ENCODE peak calls at places on chromosomes 13 and 19, in five cellular contexts. One of them, this sample, is unnamed.
A peak's percentile ranks its signal among the peaks of the same experiment; 100 is the strongest.

GRCh38 chr13:105991622-105992254 is 543.7 kb downstream of the EFNB2 start:
- DNase-seq in RWPE1: peak; percentile 90
- DNase-seq in dorsolateral prefrontal cortex: no peak
- DNase-seq in fibroblast of lung: peak; percentile 83
- DNase-seq in IMR-90: peak; percentile 80
- DNase-seq in this sample: no peak

GRCh38 chr13:52713894-52714293 is 25.7 kb downstream of the CNMD start:
- DNase-seq in fibroblast of lung: no peak
- DNase-seq in IMR-90: no peak
- DNase-seq in RWPE1: no peak
- DNase-seq in dorsolateral prefrontal cortex: no peak
- DNase-seq in this sample: no peak

GRCh38 chr13:32229443-32229842 is 85.7 kb downstream of the ZAR1L start:
- DNase-seq in RWPE1: no peak
- DNase-seq in fibroblast of lung: no peak
- DNase-seq in IMR-90: peak; percentile 28
- DNase-seq in dorsolateral prefrontal cortex: no peak
- DNase-seq in this sample: no peak

GRCh38 chr19:30556230-30556711 is 184.1 kb downstream of the ZNF536 start:
- DNase-seq in IMR-90: no peak
- DNase-seq in dorsolateral prefrontal cortex: no peak
- DNase-seq in RWPE1: no peak
- DNase-seq in fibroblast of lung: no peak
- DNase-seq in this sample: no peak

GRCh38 chr13:98517576-98518310 is 59.2 kb downstream of the STK24 start:
- DNase-seq in fibroblast of lung: no peak
- DNase-seq in IMR-90: no peak
- DNase-seq in RWPE1: no peak
- DNase-seq in dorsolateral prefrontal cortex: no peak
- DNase-seq in this sample: peak; percentile 67

GRCh38 chr13:25406377-25406776 is 34.6 kb downstream of the ATP8A2 start:
- DNase-seq in IMR-90: no peak
- DNase-seq in dorsolateral prefrontal cortex: no peak
- DNase-seq in fibroblast of lung: no peak
- DNase-seq in RWPE1: no peak
- DNase-seq in this sample: no peak

GRCh38 chr13:53266757-53267156 is 238.1 kb downstream of the OLFM4 start:
- DNase-seq in RWPE1: no peak
- DNase-seq in dorsolateral prefrontal cortex: no peak
- DNase-seq in fibroblast of lung: no peak
- DNase-seq in IMR-90: no peak
- DNase-seq in this sample: no peak

GRCh38 chr19:39277598-39277997 is 9.4 kb downstream of the IFNL2 start:
- DNase-seq in RWPE1: no peak
- DNase-seq in dorsolateral prefrontal cortex: no peak
- DNase-seq in fibroblast of lung: no peak
- DNase-seq in IMR-90: no peak
- DNase-seq in this sample: no peak

GRCh38 chr13:76708138-76708537 is 178.1 kb downstream of the KCTD12 start:
- DNase-seq in RWPE1: no peak
- DNase-seq in dorsolateral prefrontal cortex: peak; percentile 37
- DNase-seq in fibroblast of lung: peak; percentile 31
- DNase-seq in IMR-90: no peak
- DNase-seq in this sample: no peak

GRCh38 chr19:7540761-7541480 is 5.4 kb downstream of the PNPLA6 start:
- DNase-seq in dorsolateral prefrontal cortex: no peak
- DNase-seq in IMR-90: peak; percentile 65
- DNase-seq in RWPE1: peak; percentile 54
- DNase-seq in fibroblast of lung: no peak
- DNase-seq in this sample: peak; percentile 72

GRCh38 chr13:59691501-59692066 is 472.1 kb downstream of the DIAPH3 start:
- DNase-seq in RWPE1: no peak
- DNase-seq in dorsolateral prefrontal cortex: no peak
- DNase-seq in IMR-90: peak; percentile 56
- DNase-seq in fibroblast of lung: peak; percentile 65
- DNase-seq in this sample: no peak

GRCh38 chr13:108425056-108425455 is 155.5 kb downstream of the TNFSF13B start:
- DNase-seq in RWPE1: no peak
- DNase-seq in dorsolateral prefrontal cortex: no peak
- DNase-seq in fibroblast of lung: peak; percentile 2
- DNase-seq in IMR-90: no peak
- DNase-seq in this sample: no peak

GRCh38 chr19:16527971-16528521 is 14.2 kb downstream of the CHERP start:
- DNase-seq in fibroblast of lung: peak; percentile 29
- DNase-seq in IMR-90: no peak
- DNase-seq in dorsolateral prefrontal cortex: no peak
- DNase-seq in RWPE1: no peak
- DNase-seq in this sample: peak; percentile 62

GRCh38 chr19:6108721-6109633 is 1.3 kb downstream of the RFX2 start:
- DNase-seq in fibroblast of lung: peak; percentile 69
- DNase-seq in dorsolateral prefrontal cortex: no peak
- DNase-seq in RWPE1: peak; percentile 31
- DNase-seq in IMR-90: peak; percentile 66
- DNase-seq in this sample: peak; percentile 70

GRCh38 chr19:17846146-17846545 is 1.6 kb downstream of the JAK3 start:
- DNase-seq in fibroblast of lung: no peak
- DNase-seq in dorsolateral prefrontal cortex: no peak
- DNase-seq in IMR-90: no peak
- DNase-seq in RWPE1: no peak
- DNase-seq in this sample: peak; percentile 47

GRCh38 chr13:46039421-46040036 is 13.0 kb downstream of the ZC3H13 start:
- DNase-seq in RWPE1: no peak
- DNase-seq in fibroblast of lung: peak; percentile 86
- DNase-seq in dorsolateral prefrontal cortex: no peak
- DNase-seq in IMR-90: peak; percentile 83
- DNase-seq in this sample: no peak

GRCh38 chr13:113753171-113753570 is 5.9 kb upstream of the TMEM255B start:
- DNase-seq in IMR-90: no peak
- DNase-seq in dorsolateral prefrontal cortex: no peak
- DNase-seq in RWPE1: no peak
- DNase-seq in fibroblast of lung: no peak
- DNase-seq in this sample: no peak

GRCh38 chr19:36113895-36114762 is 546 bp downstream of the POLR2I start:
- DNase-seq in RWPE1: no peak
- DNase-seq in dorsolateral prefrontal cortex: no peak
- DNase-seq in fibroblast of lung: peak; percentile 33
- DNase-seq in IMR-90: peak; percentile 30
- DNase-seq in this sample: peak; percentile 43

GRCh38 chr19:3325451-3325850 is 40.9 kb upstream of the NFIC start:
- DNase-seq in IMR-90: no peak
- DNase-seq in dorsolateral prefrontal cortex: no peak
- DNase-seq in fibroblast of lung: no peak
- DNase-seq in RWPE1: no peak
- DNase-seq in this sample: no peak

GRCh38 chr19:4844348-4845179 is 13.1 kb upstream of the TICAM1 start:
- DNase-seq in IMR-90: peak; percentile 25
- DNase-seq in fibroblast of lung: peak; percentile 83
- DNase-seq in RWPE1: no peak
- DNase-seq in dorsolateral prefrontal cortex: no peak
- DNase-seq in this sample: no peak

GRCh38 chr13:99997702-99998219 is 16.2 kb downstream of the ZIC2 start:
- DNase-seq in RWPE1: no peak
- DNase-seq in fibroblast of lung: no peak
- DNase-seq in dorsolateral prefrontal cortex: no peak
- DNase-seq in IMR-90: no peak
- DNase-seq in this sample: no peak

GRCh38 chr13:51764184-51765141 is 39.5 kb downstream of the DHRS12 start:
- DNase-seq in dorsolateral prefrontal cortex: peak; percentile 67
- DNase-seq in fibroblast of lung: peak; percentile 92
- DNase-seq in RWPE1: no peak
- DNase-seq in IMR-90: peak; percentile 97
- DNase-seq in this sample: peak; percentile 85

GRCh38 chr13:48580886-48581285 is 48.0 kb upstream of the RCBTB2 start:
- DNase-seq in fibroblast of lung: no peak
- DNase-seq in IMR-90: no peak
- DNase-seq in dorsolateral prefrontal cortex: no peak
- DNase-seq in RWPE1: no peak
- DNase-seq in this sample: no peak

GRCh38 chr19:47726467-47726866 is 13.2 kb downstream of the EHD2 start:
- DNase-seq in RWPE1: no peak
- DNase-seq in IMR-90: peak; percentile 76
- DNase-seq in dorsolateral prefrontal cortex: no peak
- DNase-seq in fibroblast of lung: peak; percentile 87
- DNase-seq in this sample: no peak

GRCh38 chr19:21269813-21270212 is 59.4 kb downstream of the ZNF708 start:
- DNase-seq in RWPE1: no peak
- DNase-seq in IMR-90: no peak
- DNase-seq in dorsolateral prefrontal cortex: no peak
- DNase-seq in fibroblast of lung: no peak
- DNase-seq in this sample: no peak

GRCh38 chr19:21260164-21260847 is 68.9 kb downstream of the ZNF708 start:
- DNase-seq in dorsolateral prefrontal cortex: no peak
- DNase-seq in RWPE1: no peak
- DNase-seq in IMR-90: no peak
- DNase-seq in fibroblast of lung: no peak
- DNase-seq in this sample: no peak

GRCh38 chr19:21264416-21264815 is 64.8 kb downstream of the ZNF708 start:
- DNase-seq in dorsolateral prefrontal cortex: no peak
- DNase-seq in IMR-90: no peak
- DNase-seq in RWPE1: no peak
- DNase-seq in fibroblast of lung: no peak
- DNase-seq in this sample: no peak

GRCh38 chr19:21264891-21265290 is 64.3 kb downstream of the ZNF708 start:
- DNase-seq in dorsolateral prefrontal cortex: no peak
- DNase-seq in RWPE1: no peak
- DNase-seq in IMR-90: no peak
- DNase-seq in fibroblast of lung: no peak
- DNase-seq in this sample: no peak
- TF ChIP-seq CTCF in dorsolateral prefrontal cortex: no peak
- TF ChIP-seq CTCF in RWPE1: no peak
- TF ChIP-seq CTCF in IMR-90: no peak
- TF ChIP-seq CTCF in fibroblast of lung: no peak
- TF ChIP-seq CTCF in this sample: no peak

GRCh38 chr13:21152251-21152899 is 24.0 kb downstream of the SKA3 start:
- DNase-seq in dorsolateral prefrontal cortex: no peak
- DNase-seq in IMR-90: no peak
- DNase-seq in fibroblast of lung: no peak
- DNase-seq in RWPE1: no peak
- DNase-seq in this sample: no peak
- TF ChIP-seq CTCF in dorsolateral prefrontal cortex: no peak
- TF ChIP-seq CTCF in IMR-90: no peak
- TF ChIP-seq CTCF in fibroblast of lung: no peak
- TF ChIP-seq CTCF in RWPE1: no peak
- TF ChIP-seq CTCF in this sample: no peak

GRCh38 chr13:38135590-38135989 is 214.1 kb upstream of the UFM1 start:
- DNase-seq in RWPE1: no peak
- DNase-seq in IMR-90: no peak
- DNase-seq in fibroblast of lung: no peak
- DNase-seq in dorsolateral prefrontal cortex: no peak
- DNase-seq in this sample: no peak
- TF ChIP-seq CTCF in RWPE1: no peak
- TF ChIP-seq CTCF in IMR-90: no peak
- TF ChIP-seq CTCF in fibroblast of lung: no peak
- TF ChIP-seq CTCF in dorsolateral prefrontal cortex: no peak
- TF ChIP-seq CTCF in this sample: no peak

DNA sequence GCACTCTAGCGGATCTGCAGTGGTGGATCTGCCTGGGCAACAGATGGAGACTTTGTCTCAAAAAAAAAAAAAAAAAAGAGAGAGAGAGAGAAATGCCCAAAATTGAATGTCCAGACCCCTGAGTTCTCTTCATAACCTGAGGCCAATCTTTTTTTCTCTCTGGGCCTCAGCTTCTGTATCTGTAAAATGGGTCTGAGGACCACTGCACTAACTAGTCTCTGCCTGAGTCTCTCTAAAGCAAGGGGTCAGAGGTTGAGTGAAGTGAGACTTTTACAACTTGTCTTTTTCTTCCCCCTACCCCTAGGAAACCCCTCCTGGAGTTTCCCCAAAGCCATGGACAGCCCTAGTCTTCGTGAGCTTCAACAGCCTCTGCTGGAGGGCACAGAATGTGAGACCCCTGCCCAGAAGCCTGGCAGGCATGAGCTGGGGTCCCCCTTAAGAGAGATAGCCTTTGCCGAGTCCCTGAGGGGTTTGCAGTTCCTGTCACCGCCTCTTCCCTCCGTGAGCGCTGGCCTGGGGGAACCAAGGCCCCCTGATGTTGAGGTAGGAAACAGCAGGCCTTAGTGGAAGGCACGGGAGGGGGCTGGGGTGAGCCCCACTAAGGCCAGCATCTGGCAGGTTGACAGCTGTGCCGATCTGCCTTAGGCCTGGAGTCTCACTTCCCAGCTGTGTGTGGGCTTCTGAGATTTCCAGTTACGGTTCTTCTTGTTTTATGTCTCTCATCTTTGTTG is 1.8 kb downstream of the TMEM91 start:
- DNase-seq in dorsolateral prefrontal cortex: no peak
- DNase-seq in IMR-90: no peak
- DNase-seq in fibroblast of lung: no peak
- DNase-seq in RWPE1: no peak
- DNase-seq in this sample: peak; percentile 59
- TF ChIP-seq CTCF in dorsolateral prefrontal cortex: no peak
- TF ChIP-seq CTCF in IMR-90: peak; percentile 14
- TF ChIP-seq CTCF in fibroblast of lung: peak; percentile 13
- TF ChIP-seq CTCF in RWPE1: no peak
- TF ChIP-seq CTCF in this sample: peak; percentile 42

GRCh38 chr19:44575116-44575700 is 38.2 kb upstream of the IGSF23 start:
- DNase-seq in fibroblast of lung: no peak
- DNase-seq in dorsolateral prefrontal cortex: no peak
- DNase-seq in IMR-90: no peak
- DNase-seq in RWPE1: no peak
- DNase-seq in this sample: no peak

GRCh38 chr19:44577566-44577874 is 35.8 kb upstream of the IGSF23 start:
- DNase-seq in dorsolateral prefrontal cortex: no peak
- DNase-seq in IMR-90: no peak
- DNase-seq in RWPE1: no peak
- DNase-seq in fibroblast of lung: no peak
- DNase-seq in this sample: no peak

GRCh38 chr19:44579663-44580365 is 33.5 kb upstream of the IGSF23 start:
- DNase-seq in RWPE1: no peak
- DNase-seq in IMR-90: no peak
- DNase-seq in dorsolateral prefrontal cortex: no peak
- DNase-seq in fibroblast of lung: no peak
- DNase-seq in this sample: no peak

GRCh38 chr19:44574201-44574950 is 39.0 kb upstream of the IGSF23 start:
- DNase-seq in dorsolateral prefrontal cortex: no peak
- DNase-seq in IMR-90: no peak
- DNase-seq in fibroblast of lung: no peak
- DNase-seq in RWPE1: no peak
- DNase-seq in this sample: no peak

DNA sequence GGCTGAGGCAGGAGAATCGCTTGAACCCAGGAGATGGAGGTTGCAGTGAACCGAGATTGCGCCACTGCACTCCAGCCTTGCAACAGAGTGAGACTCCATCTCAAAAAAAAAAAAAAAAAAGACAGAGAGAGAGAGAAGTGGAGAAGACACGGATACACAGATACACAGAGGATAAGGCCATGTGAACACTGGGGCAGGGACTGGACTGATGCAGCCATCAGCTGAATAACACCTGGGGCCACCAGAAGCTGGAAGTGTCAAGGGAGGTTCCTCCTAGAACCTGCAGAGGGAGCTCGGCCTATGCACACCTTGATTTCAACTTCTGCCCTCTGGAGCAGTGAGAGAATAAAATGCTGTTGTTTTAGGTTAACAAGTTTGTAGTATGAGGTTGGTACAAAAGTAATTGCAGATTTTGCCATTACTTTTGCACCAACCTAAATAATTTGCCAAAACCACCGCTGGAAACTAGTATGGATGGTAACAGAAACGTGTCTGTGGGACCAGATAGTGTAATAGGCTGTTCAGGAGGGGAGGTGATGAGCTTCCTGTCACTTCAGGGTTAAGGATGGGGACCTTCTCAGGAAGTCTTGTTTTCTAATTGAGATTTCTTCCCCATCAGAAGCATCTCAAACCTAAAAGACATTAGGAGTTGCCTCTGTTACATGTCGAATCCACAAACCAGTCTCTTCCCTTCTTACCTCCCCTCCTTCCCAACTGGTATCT is 36.4 kb upstream of the IGSF23 start:
- DNase-seq in RWPE1: peak; percentile 63
- DNase-seq in fibroblast of lung: peak; percentile 40
- DNase-seq in IMR-90: peak; percentile 20
- DNase-seq in dorsolateral prefrontal cortex: no peak
- DNase-seq in this sample: peak; percentile 54
- TF ChIP-seq CTCF in RWPE1: peak; percentile 79
- TF ChIP-seq CTCF in fibroblast of lung: peak; percentile 37
- TF ChIP-seq CTCF in IMR-90: peak; percentile 43
- TF ChIP-seq CTCF in dorsolateral prefrontal cortex: no peak
- TF ChIP-seq CTCF in this sample: peak; percentile 47

This sample was measured in activated CD8-positive, alpha-beta T cell treated with anti-CD3 and anti-CD28 coated beads for 36 hours.